ENCODE peak calls at places on chromosomes 13 and 19, in nine cellular contexts. One of them, this sample, is unnamed.

GRCh38 chr19:41027273-41027967 is 36.3 kb downstream of the CYP2B6 start:
- DNase-seq in Calu3: no peak
- DNase-seq in A549: no peak
- DNase-seq in GM13976: no peak
- DNase-seq in Caco-2: no peak
- DNase-seq in pancreas: no peak
- DNase-seq in HL-60: no peak
- DNase-seq in heart right ventricle: no peak
- DNase-seq in IMR-90: no peak
- DNase-seq in this sample: no peak

GRCh38 chr19:6424190-6424938 is at the start of gene KHSRP:
- DNase-seq in Caco-2: no peak
- DNase-seq in HL-60: no peak
- DNase-seq in Calu3: no peak
- DNase-seq in GM13976: no peak
- DNase-seq in A549: no peak
- DNase-seq in IMR-90: no peak
- DNase-seq in pancreas: no peak
- DNase-seq in heart right ventricle: no peak
- DNase-seq in this sample: no peak

GRCh38 chr13:63541336-63541735 is 2125.7 kb upstream of the PCDH20 start:
- DNase-seq in Calu3: no peak
- DNase-seq in pancreas: no peak
- DNase-seq in GM13976: no peak
- DNase-seq in Caco-2: no peak
- DNase-seq in heart right ventricle: no peak
- DNase-seq in HL-60: no peak
- DNase-seq in IMR-90: no peak
- DNase-seq in A549: no peak
- DNase-seq in this sample: no peak

GRCh38 chr19:56091066-56091490 is 30.0 kb downstream of the ZNF787 start:
- DNase-seq in heart right ventricle: no peak
- DNase-seq in HL-60: no peak
- DNase-seq in Caco-2: no peak
- DNase-seq in GM13976: no peak
- DNase-seq in A549: peak
- DNase-seq in Calu3: peak
- DNase-seq in IMR-90: peak
- DNase-seq in pancreas: no peak
- DNase-seq in this sample: no peak

GRCh38 chr19:31534231-31534630 is 185.0 kb upstream of the TSHZ3 start:
- DNase-seq in pancreas: no peak
- DNase-seq in GM13976: no peak
- DNase-seq in A549: no peak
- DNase-seq in heart right ventricle: no peak
- DNase-seq in Calu3: no peak
- DNase-seq in Caco-2: no peak
- DNase-seq in IMR-90: no peak
- DNase-seq in HL-60: no peak
- DNase-seq in this sample: no peak

GRCh38 chr13:51156666-51157065 is 45.6 kb upstream of the C13orf42 start:
- DNase-seq in Caco-2: no peak
- DNase-seq in IMR-90: no peak
- DNase-seq in heart right ventricle: no peak
- DNase-seq in Calu3: no peak
- DNase-seq in A549: no peak
- DNase-seq in HL-60: no peak
- DNase-seq in pancreas: no peak
- DNase-seq in GM13976: no peak
- DNase-seq in this sample: no peak

GRCh38 chr19:13892885-13893284 is 13.0 kb downstream of the BRME1 start:
- DNase-seq in pancreas: no peak
- DNase-seq in Calu3: no peak
- DNase-seq in heart right ventricle: no peak
- DNase-seq in HL-60: no peak
- DNase-seq in A549: no peak
- DNase-seq in Caco-2: peak
- DNase-seq in IMR-90: no peak
- DNase-seq in GM13976: no peak
- DNase-seq in this sample: no peak

GRCh38 chr13:107968470-107968869 is 246.9 kb downstream of the LIG4 start:
- DNase-seq in A549: no peak
- DNase-seq in IMR-90: no peak
- DNase-seq in Caco-2: no peak
- DNase-seq in heart right ventricle: no peak
- DNase-seq in GM13976: no peak
- DNase-seq in pancreas: no peak
- DNase-seq in HL-60: no peak
- DNase-seq in Calu3: no peak
- DNase-seq in this sample: no peak

GRCh38 chr19:1566392-1567115 is 1.6 kb downstream of the MEX3D start:
- DNase-seq in A549: peak
- DNase-seq in IMR-90: peak
- DNase-seq in Caco-2: peak
- DNase-seq in GM13976: no peak
- DNase-seq in HL-60: no peak
- DNase-seq in pancreas: peak
- DNase-seq in Calu3: peak
- DNase-seq in heart right ventricle: peak
- DNase-seq in this sample: no peak

GRCh38 chr13:28181413-28181812 is 43.1 kb downstream of the PAN3 start:
- DNase-seq in Caco-2: no peak
- DNase-seq in A549: no peak
- DNase-seq in pancreas: no peak
- DNase-seq in IMR-90: peak
- DNase-seq in Calu3: no peak
- DNase-seq in GM13976: no peak
- DNase-seq in heart right ventricle: no peak
- DNase-seq in HL-60: no peak
- DNase-seq in this sample: no peak

GRCh38 chr13:91351123-91351522 is 3.6 kb downstream of the MIR17HG start:
- DNase-seq in HL-60: no peak
- DNase-seq in IMR-90: no peak
- DNase-seq in GM13976: no peak
- DNase-seq in pancreas: no peak
- DNase-seq in heart right ventricle: no peak
- DNase-seq in Caco-2: no peak
- DNase-seq in Calu3: no peak
- DNase-seq in A549: no peak
- DNase-seq in this sample: no peak

DNA sequence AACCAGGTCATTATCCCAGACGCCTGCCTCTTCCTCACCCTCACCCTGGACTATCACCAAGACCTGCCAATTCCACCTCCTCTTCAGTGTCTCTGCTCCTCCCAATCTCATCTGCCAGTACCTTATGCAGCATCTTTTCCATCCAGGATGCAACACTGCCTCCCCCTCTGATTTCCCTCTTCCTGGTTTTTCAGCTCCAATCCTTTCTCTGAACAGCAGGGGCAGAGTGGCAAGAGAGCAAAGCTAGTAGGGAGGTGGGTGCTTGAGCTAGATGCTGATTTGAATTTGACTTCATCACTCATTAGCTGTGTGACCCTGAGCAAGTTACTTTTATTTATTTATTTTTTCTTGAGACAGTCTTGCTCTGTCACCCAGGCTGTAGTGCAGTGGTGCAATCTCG is 25.6 kb upstream of the CABP5 start:
- DNase-seq in heart right ventricle: no peak
- DNase-seq in Calu3: no peak
- DNase-seq in Caco-2: no peak
- DNase-seq in HL-60: no peak
- DNase-seq in GM13976: no peak
- DNase-seq in A549: no peak
- DNase-seq in pancreas: no peak
- DNase-seq in IMR-90: no peak
- DNase-seq in this sample: no peak
- TF ChIP-seq CTCF in heart right ventricle: no peak
- TF ChIP-seq CTCF in Calu3: no peak
- TF ChIP-seq CTCF in Caco-2: no peak
- TF ChIP-seq CTCF in HL-60: no peak
- TF ChIP-seq CTCF in GM13976: no peak
- TF ChIP-seq CTCF in A549: no peak
- TF ChIP-seq CTCF in pancreas: no peak
- TF ChIP-seq CTCF in IMR-90: no peak
- TF ChIP-seq CTCF in this sample: no peak

DNA sequence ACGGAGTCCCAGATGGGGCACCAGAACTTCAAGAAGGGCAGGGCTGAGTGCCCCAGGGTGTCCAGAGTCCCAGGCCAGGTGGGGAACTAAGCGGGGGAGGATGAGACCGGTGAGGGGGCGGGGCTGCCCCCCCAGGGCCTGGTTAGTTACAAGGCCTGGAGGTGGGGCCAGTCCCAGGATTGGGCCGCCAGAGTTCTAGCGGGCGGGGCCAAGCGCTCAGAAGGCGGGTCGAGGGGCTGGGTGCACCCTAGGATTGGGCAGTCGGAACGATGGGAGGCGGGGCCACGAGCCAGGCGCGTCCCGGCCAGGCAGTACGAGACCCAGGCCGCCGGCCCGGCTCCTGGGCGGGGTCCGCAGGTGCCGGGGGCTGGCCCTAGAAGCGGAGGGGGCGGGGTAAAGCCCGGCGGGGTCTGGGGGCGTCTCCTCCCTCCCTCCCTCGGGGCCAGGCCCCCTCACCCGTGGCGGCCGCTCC is 571 bp downstream of the ZNF653 start:
- DNase-seq in heart right ventricle: peak
- DNase-seq in A549: peak
- DNase-seq in Calu3: peak
- DNase-seq in HL-60: peak
- DNase-seq in GM13976: peak
- DNase-seq in IMR-90: peak
- DNase-seq in Caco-2: peak
- DNase-seq in pancreas: peak
- DNase-seq in this sample: peak
- TF ChIP-seq CTCF in heart right ventricle: no peak
- TF ChIP-seq CTCF in A549: no peak
- TF ChIP-seq CTCF in Calu3: no peak
- TF ChIP-seq CTCF in HL-60: no peak
- TF ChIP-seq CTCF in GM13976: no peak
- TF ChIP-seq CTCF in IMR-90: no peak
- TF ChIP-seq CTCF in Caco-2: no peak
- TF ChIP-seq CTCF in pancreas: no peak
- TF ChIP-seq CTCF in this sample: no peak

DNA sequence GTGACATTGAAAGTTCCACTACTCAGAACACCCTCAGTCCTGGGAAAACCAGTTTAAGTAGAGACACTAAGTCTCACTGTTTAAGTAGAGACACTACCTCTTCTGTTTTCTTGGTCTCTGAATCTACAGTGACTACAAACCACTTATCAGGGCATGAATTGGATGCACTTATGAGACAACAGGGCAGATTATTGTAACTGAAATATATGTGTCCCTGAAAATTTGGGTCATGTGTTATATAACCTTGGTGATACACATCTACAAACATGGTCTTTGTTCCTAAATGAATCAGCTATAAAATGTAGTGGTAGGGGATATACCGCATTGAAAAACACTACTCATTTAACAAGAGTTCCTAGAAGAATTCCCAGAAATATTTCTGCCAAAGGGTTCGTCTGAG is 55.7 kb downstream of the SERP2 start:
- DNase-seq in IMR-90: no peak
- DNase-seq in A549: no peak
- DNase-seq in Calu3: no peak
- DNase-seq in heart right ventricle: no peak
- DNase-seq in GM13976: no peak
- DNase-seq in Caco-2: no peak
- DNase-seq in pancreas: no peak
- DNase-seq in HL-60: no peak
- DNase-seq in this sample: no peak
- TF ChIP-seq CTCF in IMR-90: no peak
- TF ChIP-seq CTCF in A549: no peak
- TF ChIP-seq CTCF in Calu3: no peak
- TF ChIP-seq CTCF in heart right ventricle: no peak
- TF ChIP-seq CTCF in GM13976: no peak
- TF ChIP-seq CTCF in Caco-2: no peak
- TF ChIP-seq CTCF in pancreas: no peak
- TF ChIP-seq CTCF in HL-60: no peak
- TF ChIP-seq CTCF in this sample: no peak

DNA sequence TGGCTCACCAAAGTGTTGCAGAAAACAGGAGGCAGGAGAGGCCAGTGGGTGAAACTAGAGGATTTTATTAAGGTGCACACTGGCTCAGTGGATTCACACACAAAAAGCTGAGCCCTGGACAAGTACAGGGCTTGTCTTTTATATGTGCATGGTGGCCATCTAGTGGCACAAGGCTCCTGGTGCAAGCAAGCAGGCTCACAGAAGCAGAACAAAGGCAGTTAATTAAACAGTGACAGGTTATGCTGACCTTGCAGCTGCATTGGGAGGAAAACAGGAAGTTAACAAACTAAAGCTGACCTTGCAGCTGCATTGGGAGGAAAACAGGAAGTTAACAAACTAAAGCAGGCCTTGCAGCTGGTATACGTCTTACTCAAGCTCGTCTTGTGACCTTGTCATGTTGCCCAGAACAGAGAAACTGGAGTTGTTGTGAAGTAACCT is 65.3 kb upstream of the ZNF681 start:
- DNase-seq in IMR-90: no peak
- DNase-seq in GM13976: no peak
- DNase-seq in pancreas: no peak
- DNase-seq in HL-60: peak
- DNase-seq in Calu3: no peak
- DNase-seq in heart right ventricle: no peak
- DNase-seq in Caco-2: peak
- DNase-seq in A549: peak
- DNase-seq in this sample: no peak
- TF ChIP-seq CTCF in IMR-90: no peak
- TF ChIP-seq CTCF in GM13976: no peak
- TF ChIP-seq CTCF in pancreas: no peak
- TF ChIP-seq CTCF in HL-60: peak
- TF ChIP-seq CTCF in Calu3: no peak
- TF ChIP-seq CTCF in heart right ventricle: no peak
- TF ChIP-seq CTCF in Caco-2: no peak
- TF ChIP-seq CTCF in A549: no peak
- TF ChIP-seq CTCF in this sample: peak

DNA sequence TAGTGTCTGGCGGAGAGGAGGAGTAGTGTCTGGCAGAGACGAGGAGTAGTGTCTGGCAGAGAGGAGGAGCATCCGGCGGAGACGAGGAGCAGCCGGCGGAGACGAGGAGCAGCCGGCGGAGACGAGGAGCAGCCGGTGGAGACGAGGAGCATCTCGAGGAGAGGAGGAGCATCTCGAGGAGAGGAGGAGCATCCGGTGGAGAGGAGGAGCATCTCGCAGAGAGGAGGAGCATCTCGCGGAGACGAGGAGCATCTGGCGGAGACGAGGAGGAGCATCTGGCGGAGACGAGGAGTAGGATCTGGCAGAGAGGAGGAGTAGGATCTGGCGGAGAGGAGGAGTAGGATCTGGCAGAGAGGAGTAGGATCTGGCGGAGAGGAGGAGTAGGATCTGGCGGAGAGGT is 18.2 kb downstream of the C13orf46 start:
- DNase-seq in IMR-90: no peak
- DNase-seq in Caco-2: no peak
- DNase-seq in pancreas: no peak
- DNase-seq in GM13976: no peak
- DNase-seq in HL-60: no peak
- DNase-seq in A549: no peak
- DNase-seq in heart right ventricle: no peak
- DNase-seq in Calu3: no peak
- DNase-seq in this sample: no peak
- TF ChIP-seq CTCF in IMR-90: no peak
- TF ChIP-seq CTCF in Caco-2: no peak
- TF ChIP-seq CTCF in pancreas: no peak
- TF ChIP-seq CTCF in GM13976: no peak
- TF ChIP-seq CTCF in HL-60: no peak
- TF ChIP-seq CTCF in A549: no peak
- TF ChIP-seq CTCF in heart right ventricle: no peak
- TF ChIP-seq CTCF in Calu3: no peak
- TF ChIP-seq CTCF in this sample: no peak

This sample was measured in GM10248.